ENCODE peak calls at places on chromosomes 6 and 20, in seven cellular contexts. F, V, E, X, B, G and Q are unnamed samples.

GRCh38 chr20:6095409-6095808 is 27.4 kb downstream of the FERMT1 start:
- DNase-seq in F (no peak), V (no peak), E (no peak), X (no peak), B (no peak), G (no peak), Q (no peak)

GRCh38 chr6:142715386-142715785 is 229.6 kb downstream of the HIVEP2 start:
- DNase-seq in F (no peak), V (no peak), E (no peak), X (no peak), B (no peak), G (no peak), Q (no peak)

GRCh38 chr6:50816947-50817637 is 1.6 kb upstream of the TFAP2B start:
- DNase-seq in F (no peak), V (no peak), E (no peak), X (no peak), B (no peak), G (no peak), Q (no peak)

GRCh38 chr20:62040381-62040922 is 25.2 kb downstream of the TAF4 start:
- DNase-seq in F (no peak), V (no peak), E (no peak), X (no peak), B (no peak), G (no peak), Q (no peak)

GRCh38 chr20:11015440-11015839 is 341.6 kb upstream of the JAG1 start:
- DNase-seq in F (no peak), V (no peak), E (no peak), X (no peak), B (no peak), G (no peak), Q (no peak)

GRCh38 chr20:35572838-35573237 is 31.0 kb downstream of the ERGIC3 start:
- DNase-seq in F (no peak), V (no peak), E (no peak), X (no peak), B (no peak), G (no peak), Q (no peak)

GRCh38 chr6:4889701-4890100 is 113.5 kb downstream of the CDYL start:
- DNase-seq in F (no peak), V (no peak), E (no peak), X (no peak), B (no peak), G (no peak), Q (no peak)

GRCh38 chr6:54431466-54431865 is 123.2 kb downstream of the TINAG start:
- DNase-seq in F (no peak), V (no peak), E (no peak), X (no peak), B (no peak), G (no peak), Q (no peak)

GRCh38 chr6:47300417-47300816 is 9.3 kb downstream of the TNFRSF21 start:
- DNase-seq in F (no peak), V (no peak), E (no peak), X (no peak), B (no peak), G (no peak), Q (no peak)

GRCh38 chr20:25537890-25538289 is 47.4 kb downstream of the NINL start:
- DNase-seq in F (no peak), V (no peak), E (no peak), X (no peak), B (no peak), G (no peak), Q (no peak)

GRCh38 chr20:25541676-25542075 is 43.7 kb downstream of the NINL start:
- DNase-seq in F (no peak), V (no peak), E (no peak), X (peak), B (no peak), G (no peak), Q (no peak)

GRCh38 chr20:25540273-25540672 is 45.1 kb downstream of the NINL start:
- DNase-seq in F (no peak), V (no peak), E (peak), X (peak), B (no peak), G (no peak), Q (no peak)

GRCh38 chr20:25539742-25540201 is 45.6 kb downstream of the NINL start:
- DNase-seq in F (no peak), V (no peak), E (no peak), X (peak), B (no peak), G (no peak), Q (no peak)

DNA sequence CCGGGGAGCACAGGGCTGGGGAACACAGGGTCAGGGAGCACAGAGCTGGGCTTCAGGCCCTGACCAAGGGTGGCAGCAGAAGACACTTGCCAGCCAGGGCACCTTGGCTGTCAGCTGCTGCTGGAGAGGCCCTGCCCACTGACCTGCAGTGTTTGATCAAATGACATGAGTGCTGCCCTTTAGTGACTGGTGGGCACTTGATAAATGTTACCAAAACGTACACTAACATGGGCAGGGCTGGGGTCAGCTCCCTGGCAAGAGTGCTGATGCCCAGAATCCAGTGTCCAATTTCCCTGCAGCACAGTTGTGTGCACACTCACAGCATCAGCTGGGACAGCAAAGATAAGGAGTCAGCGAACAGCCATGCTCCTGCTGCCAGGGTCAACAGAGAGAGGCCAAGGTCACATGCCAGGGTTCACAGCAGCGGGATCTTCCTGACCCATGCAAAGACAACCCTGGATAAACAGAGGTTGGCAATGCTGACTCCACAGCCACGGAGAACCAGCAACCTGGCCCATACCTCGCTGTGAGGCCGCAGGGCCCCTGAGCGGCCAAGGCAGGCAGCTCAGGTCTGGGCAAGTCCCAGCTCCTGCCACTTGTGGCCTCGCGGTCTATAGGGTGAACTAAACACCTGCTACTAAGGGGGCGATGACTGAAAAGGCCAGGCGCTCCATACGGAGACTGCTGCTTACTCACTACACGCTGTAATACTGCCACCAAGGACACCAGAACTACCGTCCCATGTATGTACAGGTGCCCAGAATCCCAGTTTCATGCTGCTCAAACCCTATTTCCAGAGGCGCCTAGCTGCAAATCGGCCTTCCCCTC is 46.3 kb downstream of the NINL start:
- DNase-seq in F (no peak), V (no peak), E (no peak), X (no peak), B (no peak), G (no peak), Q (no peak)
- H3K4me3 ChIP-seq in F (no peak), V (peak), E (no peak), X (peak), B (peak), G (peak), Q (no peak)

GRCh38 chr20:2005831-2006426 is 12.1 kb upstream of the PDYN start:
- DNase-seq in F (peak), V (peak), E (peak), X (peak), B (no peak), G (peak), Q (peak)
- TF ChIP-seq CTCF in F (no peak), V (no peak), E (no peak), X (no peak), B (no peak), G (no peak), Q (no peak)

DNA sequence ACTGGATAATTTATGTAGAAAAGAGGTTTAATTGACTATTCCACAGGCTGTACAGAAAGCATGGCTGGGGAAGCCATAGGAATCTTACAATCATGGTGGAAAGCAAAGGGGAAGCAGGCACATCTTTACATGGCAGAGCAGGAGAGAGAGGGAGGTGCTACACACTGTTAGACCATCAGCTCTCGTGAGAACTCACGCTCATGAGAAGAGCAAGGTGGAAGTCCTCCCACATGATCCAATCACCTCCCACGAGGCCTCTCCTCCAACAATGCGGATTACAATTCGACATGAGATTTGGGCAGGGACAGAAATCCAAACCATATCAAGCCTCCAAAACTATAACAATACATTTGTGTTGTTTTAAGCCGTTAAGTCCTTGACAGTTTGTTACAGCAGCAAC is 257.1 kb upstream of the KCNG1 start:
- DNase-seq in F (no peak), V (no peak), E (no peak), X (no peak), B (no peak), G (no peak), Q (no peak)
- H3K4me3 ChIP-seq in F (no peak), V (no peak), E (no peak), X (no peak), B (no peak), G (no peak), Q (no peak)

GRCh38 chr6:52522655-52523054 is 54.2 kb downstream of the TRAM2 start:
- DNase-seq in F (no peak), V (no peak), E (no peak), X (peak), B (no peak), G (no peak), Q (no peak)

GRCh38 chr6:52523363-52524207 is 53.3 kb downstream of the TRAM2 start:
- DNase-seq in F (no peak), V (no peak), E (no peak), X (no peak), B (no peak), G (no peak), Q (no peak)

GRCh38 chr6:52519618-52520017 is 57.2 kb downstream of the TRAM2 start:
- DNase-seq in F (no peak), V (no peak), E (no peak), X (no peak), B (no peak), G (no peak), Q (no peak)

GRCh38 chr6:52524921-52525320 is 51.9 kb downstream of the TRAM2 start:
- DNase-seq in F (no peak), V (no peak), E (no peak), X (no peak), B (no peak), G (no peak), Q (no peak)

DNA sequence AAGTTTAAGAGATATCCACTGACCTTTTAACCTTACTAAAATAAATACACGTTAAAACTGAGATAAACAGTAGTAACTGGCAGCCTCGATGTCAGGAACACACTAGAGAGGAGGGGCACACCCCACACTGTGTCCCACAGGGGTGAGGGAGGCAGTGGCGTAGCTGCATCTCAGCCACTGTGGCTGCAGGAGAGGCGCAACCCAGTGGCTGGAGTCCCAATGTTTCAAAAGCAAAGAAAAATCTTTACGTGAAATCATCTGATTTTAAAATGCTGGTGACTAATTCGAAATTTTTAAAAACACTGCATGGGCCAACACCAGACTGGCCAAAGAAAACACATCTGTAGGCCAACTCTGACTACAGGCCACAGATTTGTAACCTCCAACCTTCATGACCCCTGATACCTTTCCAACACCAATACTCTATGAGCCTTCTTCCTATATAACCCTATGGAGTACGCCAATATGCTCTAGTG is 54.7 kb downstream of the TRAM2 start:
- DNase-seq in F (no peak), V (no peak), E (no peak), X (peak), B (peak), G (no peak), Q (no peak)
- TF ChIP-seq CTCF in F (no peak), V (no peak), E (no peak), X (no peak), B (no peak), G (no peak), Q (no peak)

GRCh38 chr6:27280540-27281000 is 31.5 kb downstream of the POM121L2 start:
- DNase-seq in F (peak), V (no peak), E (peak), X (no peak), B (no peak), G (no peak), Q (no peak)
- H3K4me3 ChIP-seq in F (peak), V (no peak), E (peak), X (peak), B (no peak), G (no peak), Q (peak)

GRCh38 chr20:60204601-60205000 is 246.4 kb downstream of the CDH26 start:
- DNase-seq in F (no peak), V (no peak), E (no peak), X (no peak), B (no peak), G (no peak), Q (no peak)

GRCh38 chr20:60202046-60202445 is 243.8 kb downstream of the CDH26 start:
- DNase-seq in F (no peak), V (no peak), E (no peak), X (no peak), B (no peak), G (no peak), Q (no peak)

GRCh38 chr20:60209048-60209447 is 250.8 kb downstream of the CDH26 start:
- DNase-seq in F (no peak), V (no peak), E (no peak), X (no peak), B (no peak), G (no peak), Q (no peak)

GRCh38 chr20:60203451-60203850 is 245.2 kb downstream of the CDH26 start:
- DNase-seq in F (no peak), V (no peak), E (no peak), X (peak), B (no peak), G (no peak), Q (no peak)

DNA sequence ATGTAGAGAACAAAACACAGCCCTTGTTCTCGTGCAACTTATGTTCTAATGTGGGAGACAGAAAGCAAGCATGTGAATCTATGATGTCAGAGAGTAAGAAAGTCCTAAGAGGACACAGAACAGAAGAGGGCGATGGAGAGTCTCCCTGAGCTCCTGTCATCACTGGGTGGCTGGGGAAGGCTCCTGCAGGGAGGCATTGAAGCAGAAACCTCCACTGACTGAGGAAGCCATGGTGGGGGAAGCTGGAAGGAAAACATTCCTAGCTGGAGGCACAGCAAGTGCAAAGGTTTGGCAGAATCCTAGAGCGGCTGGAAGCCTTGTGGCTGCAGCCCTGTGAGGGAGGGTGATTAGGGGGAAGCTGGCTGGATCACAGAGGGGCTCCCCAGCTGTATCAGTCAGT is 248.0 kb downstream of the CDH26 start:
- DNase-seq in F (no peak), V (no peak), E (peak), X (peak), B (no peak), G (no peak), Q (no peak)
- TF ChIP-seq CTCF in F (peak), V (no peak), E (no peak), X (peak), B (no peak), G (no peak), Q (peak)